ENCODE peak calls at places on chromosomes 3 and 15, in eight cellular contexts. B is HCT116, I is cardiac muscle cell, E is thoracic aorta, C is breast epithelium, L is body of pancreas, F is IMR-90, J is stomach. H is an unnamed sample.
A peak's percentile ranks its signal among the peaks of the same experiment; 100 is the strongest.

GRCh38 chr3:43171770-43172169 is 65.9 kb upstream of the POMGNT2 start:
- DNase-seq in B (no peak), I (no peak), E (no peak), C (no peak), L (no peak), F (no peak), J (no peak), H (no peak)

GRCh38 chr3:42660131-42660715 is 6.7 kb downstream of the ZBTB47 start:
- DNase-seq in B (no peak), I (no peak), E (no peak), C (no peak), L (no peak), F (peak; percentile 55), J (no peak), H (no peak)

GRCh38 chr15:83248151-83248851 is 36.2 kb downstream of the BNC1 start:
- DNase-seq in B (peak; percentile 67), I (peak; percentile 82), E (no peak), C (no peak), L (peak; percentile 21), F (peak; percentile 68), J (no peak), H (no peak)

GRCh38 chr15:89776274-89777072 is at the start of gene MESP2:
- DNase-seq in B (peak; percentile 50), I (peak; percentile 89), E (peak; percentile 23), C (no peak), L (peak; percentile 89), F (peak; percentile 65), J (peak; percentile 89), H (peak; percentile 92)

GRCh38 chr3:31117854-31118253 is 223.4 kb upstream of the GADL1 start:
- DNase-seq in B (no peak), I (no peak), E (no peak), C (no peak), L (no peak), F (no peak), J (no peak), H (no peak)

GRCh38 chr3:130662407-130663028 is 84.1 kb downstream of the PIK3R4 start:
- DNase-seq in B (no peak), I (peak; percentile 13), E (no peak), C (no peak), L (no peak), F (no peak), J (no peak), H (no peak)

GRCh38 chr3:99842826-99843589 is 25.3 kb downstream of the CMSS1 start:
- DNase-seq in B (peak; percentile 12), I (peak; percentile 78), E (no peak), C (no peak), L (no peak), F (peak; percentile 73), J (no peak), H (no peak)

GRCh38 chr3:176431073-176431472 is 766.2 kb downstream of the TBL1XR1 start:
- DNase-seq in B (no peak), I (no peak), E (no peak), C (no peak), L (no peak), F (no peak), J (no peak), H (no peak)

GRCh38 chr3:136142592-136142991 is 53.5 kb downstream of the MSL2 start:
- DNase-seq in B (peak; percentile 73), I (peak; percentile 83), E (no peak), C (no peak), L (no peak), F (peak; percentile 86), J (no peak), H (no peak)

GRCh38 chr15:99085413-99086326 is 19.2 kb upstream of the SYNM start:
- DNase-seq in B (no peak), I (no peak), E (no peak), C (no peak), L (no peak), F (peak; percentile 91), J (no peak), H (no peak)

DNA sequence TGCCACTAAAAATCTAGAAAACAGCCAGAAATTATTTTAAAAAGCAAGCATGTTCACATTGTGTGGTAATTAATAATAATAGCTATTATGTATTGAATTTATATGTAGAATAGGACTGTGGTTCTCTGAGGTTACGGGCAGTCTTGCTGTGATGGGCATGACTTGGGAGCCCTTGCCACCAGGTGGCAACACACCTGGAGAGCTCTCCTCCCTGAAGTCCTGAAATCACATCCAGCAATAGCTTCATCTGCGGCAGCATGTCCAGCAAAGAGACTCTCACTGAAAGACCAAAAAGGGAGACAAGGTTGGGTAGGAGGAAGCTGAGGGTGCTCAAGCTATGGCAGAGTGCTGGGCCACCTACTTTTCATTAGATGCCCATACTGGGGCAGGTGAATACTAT is 206.8 kb upstream of the IL12A start:
- DNase-seq in B (no peak), I (no peak), E (no peak), C (no peak), L (no peak), F (no peak), J (no peak), H (no peak)
- TF ChIP-seq CTCF in B (no peak), I (no peak), E (no peak), C (no peak), L (no peak), F (no peak), J (no peak), H (no peak)

GRCh38 chr3:112642912-112643506 is 2.1 kb upstream of the CCDC80 start:
- DNase-seq in B (peak; percentile 77), I (peak; percentile 97), E (peak; percentile 68), C (peak; percentile 74), L (peak; percentile 82), F (peak; percentile 92), J (peak; percentile 79), H (peak; percentile 80)

GRCh38 chr3:112640333-112640863 is 545 bp downstream of the CCDC80 start:
- DNase-seq in B (no peak), I (peak; percentile 81), E (no peak), C (no peak), L (no peak), F (peak; percentile 90), J (no peak), H (no peak)

GRCh38 chr3:112639451-112640332 is 1.3 kb downstream of the CCDC80 start:
- DNase-seq in B (no peak), I (peak; percentile 62), E (no peak), C (no peak), L (no peak), F (no peak), J (no peak), H (no peak)

GRCh38 chr3:112643621-112644236 is 2.8 kb upstream of the CCDC80 start:
- DNase-seq in B (no peak), I (peak; percentile 7), E (no peak), C (no peak), L (no peak), F (no peak), J (no peak), H (no peak)

DNA sequence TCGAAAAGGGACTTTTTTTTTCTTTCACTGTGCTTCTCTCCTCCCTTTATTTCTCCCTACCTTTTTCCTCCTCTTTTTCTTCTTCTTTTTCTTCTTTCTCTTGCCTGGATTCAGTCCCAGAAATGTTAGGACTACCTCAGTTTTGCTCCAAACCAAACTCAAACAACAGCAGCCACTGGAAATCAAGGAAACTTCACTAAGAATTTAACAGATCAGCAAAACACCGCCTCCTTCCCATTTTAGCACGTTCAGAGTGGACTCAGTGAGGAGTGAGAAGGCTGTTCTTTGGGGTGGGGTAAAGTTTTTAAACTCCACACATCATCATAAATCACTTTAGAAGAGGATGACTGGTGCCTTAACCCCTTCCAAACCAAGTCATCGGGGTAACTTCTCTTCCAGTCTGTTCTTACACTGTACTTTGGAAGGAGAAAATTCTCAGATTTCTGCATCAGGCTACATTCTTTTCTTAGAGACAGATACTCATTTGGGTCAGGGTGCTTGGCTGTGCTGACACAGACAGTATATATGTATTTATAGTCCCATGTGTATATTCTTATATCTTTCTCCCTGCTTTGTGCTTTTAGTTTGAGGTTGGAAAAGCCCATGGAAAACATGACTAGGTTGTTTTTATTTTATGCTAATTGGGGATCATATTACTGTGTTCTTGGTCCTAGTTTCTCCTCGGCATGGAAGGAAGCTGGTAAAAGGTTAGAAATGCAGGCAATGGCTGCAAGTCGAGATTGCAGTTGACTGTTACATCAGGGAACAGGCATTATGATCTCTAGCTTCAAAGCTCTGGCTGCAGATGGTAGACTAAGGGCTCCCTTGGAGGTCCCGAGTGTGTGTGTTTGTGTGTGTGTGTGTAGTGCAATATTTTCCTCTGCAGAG is at the start of gene CCDC80:
- DNase-seq in B (peak; percentile 59), I (peak; percentile 95), E (no peak), C (no peak), L (no peak), F (peak; percentile 94), J (no peak), H (no peak)
- H3K4me3 ChIP-seq in B (no peak within 1 kb of the TSS), I (peak within 1 kb of the TSS; percentile 21), E (peak within 1 kb of the TSS; percentile 73), C (peak within 1 kb of the TSS; percentile 53), L (no peak within 1 kb of the TSS), F (peak within 1 kb of the TSS; percentile 84), J (peak within 1 kb of the TSS; percentile 35), H (peak within 1 kb of the TSS; percentile 54)

GRCh38 chr15:64911317-64912186 is at the start of gene ANKDD1A:
- DNase-seq in B (peak; percentile 26), I (peak; percentile 54), E (peak; percentile 14), C (peak; percentile 35), L (peak; percentile 58), F (peak; percentile 27), J (peak; percentile 69), H (peak; percentile 73)
- H3K27ac ChIP-seq in B (no peak within 1 kb of the TSS), I (no peak within 1 kb of the TSS), E (peak within 1 kb of the TSS; percentile 33), C (peak within 1 kb of the TSS; percentile 4), L (no peak within 1 kb of the TSS), F (no peak within 1 kb of the TSS), J (no peak within 1 kb of the TSS), H (no peak within 1 kb of the TSS)

DNA sequence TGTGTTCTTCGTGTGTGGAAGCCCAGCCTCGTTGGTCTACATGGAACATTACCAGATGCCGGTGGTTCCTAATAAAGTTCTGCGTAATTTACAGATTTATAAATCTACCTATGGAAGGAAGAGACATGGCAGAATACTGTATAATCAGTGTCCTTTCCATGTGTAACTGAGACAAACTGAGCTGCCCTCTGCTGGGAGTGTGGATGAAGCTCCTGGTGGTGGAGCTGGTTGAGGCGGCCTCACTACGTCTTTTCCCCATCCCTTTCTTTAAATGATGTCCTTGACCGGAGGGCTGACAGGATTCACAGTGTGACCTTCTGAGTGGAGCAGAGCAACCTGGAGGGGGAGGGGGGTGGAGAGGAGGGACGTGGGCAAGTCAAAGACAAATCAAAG is 267.0 kb upstream of the CHRM5 start:
- DNase-seq in B (no peak), I (no peak), E (no peak), C (no peak), L (no peak), F (no peak), J (no peak), H (no peak)
- TF ChIP-seq CTCF in B (no peak), I (no peak), E (no peak), C (no peak), L (no peak), F (no peak), J (no peak), H (no peak)

H was measured in psoas muscle.